ENCODE peak calls at places on chromosome 1, in four cellular contexts. R is activated CD8-positive, alpha-beta memory T cell treated with anti-CD3 and anti-CD28 coated beads for 4 hours; U is central memory CD8-positive, alpha-beta T cell; C is psoas muscle. T is an unnamed sample.

GRCh38 chr1:197838836-197839235 is 63.6 kb upstream of the DENND1B start:
- DNase-seq in R (no peak), U (no peak), C (no peak), T (no peak)

GRCh38 chr1:59645893-59646292 is 168.9 kb upstream of the HOOK1 start:
- DNase-seq in R (no peak), U (no peak), C (no peak), T (no peak)

GRCh38 chr1:231171623-231172197 is 9.9 kb downstream of the TRIM67 start:
- DNase-seq in R (no peak), U (no peak), C (no peak), T (no peak)

GRCh38 chr1:229947968-229948367 is 119.1 kb upstream of the GALNT2 start:
- DNase-seq in R (no peak), U (no peak), C (no peak), T (no peak)

GRCh38 chr1:99755664-99756063 is 10.8 kb downstream of the FRRS1 start:
- DNase-seq in R (no peak), U (no peak), C (no peak), T (no peak)

GRCh38 chr1:21495225-21495820 is 13.9 kb upstream of the ALPL start:
- DNase-seq in R (no peak), U (no peak), C (no peak), T (no peak)

GRCh38 chr1:6965914-6966241 is 180.6 kb downstream of the CAMTA1 start:
- DNase-seq in R (no peak), U (no peak), C (no peak), T (no peak)

GRCh38 chr1:231973840-231974239 is 347.2 kb downstream of the DISC1 start:
- DNase-seq in R (peak; percentile 4), U (no peak), C (no peak), T (no peak)

GRCh38 chr1:26856604-26857469 is 6.1 kb upstream of the SFN start:
- DNase-seq in R (no peak), U (no peak), C (no peak), T (no peak)

GRCh38 chr1:11946647-11947046 is 12.1 kb downstream of the PLOD1 start:
- DNase-seq in R (no peak), U (no peak), C (no peak), T (no peak)

GRCh38 chr1:20896824-20897223 is 109.7 kb upstream of the HP1BP3 start:
- DNase-seq in R (no peak), U (no peak), C (no peak), T (no peak)

T was measured in activated gamma-delta T cell.